ENCODE peak calls at places on chromosomes 6 and 20, in five cellular contexts. I is neural progenitor cell, V is fibroblast of villous mesenchyme, Z is ovary, T is cardiac fibroblast. Q is an unnamed sample.

GRCh38 chr6:28948782-28949486 is 25.1 kb upstream of the TRIM27 start:
- DNase-seq in I (no peak), V (no peak), Z (no peak), T (no peak), Q (no peak)

GRCh38 chr6:47595785-47596184 is 102.6 kb upstream of the ADGRF4 start:
- DNase-seq in I (no peak), V (no peak), Z (no peak), T (no peak), Q (no peak)

GRCh38 chr20:23160536-23161243 is 74.6 kb upstream of the CD93 start:
- DNase-seq in I (peak), V (no peak), Z (no peak), T (no peak), Q (no peak)

GRCh38 chr20:59772931-59773913 is 160.2 kb downstream of the SYCP2 start:
- DNase-seq in I (no peak), V (no peak), Z (no peak), T (no peak), Q (no peak)

GRCh38 chr6:54135665-54136370 is 24.6 kb downstream of the MLIP start:
- DNase-seq in I (no peak), V (peak), Z (no peak), T (peak), Q (peak)

GRCh38 chr20:62026564-62026856 is 39.2 kb downstream of the TAF4 start:
- DNase-seq in I (no peak), V (no peak), Z (no peak), T (no peak), Q (no peak)

GRCh38 chr6:106037060-106037459 is 49.1 kb upstream of the PRDM1 start:
- DNase-seq in I (no peak), V (no peak), Z (no peak), T (peak), Q (peak)

GRCh38 chr6:121780325-121781313 is 345.2 kb downstream of the GJA1 start:
- DNase-seq in I (no peak), V (peak), Z (peak), T (peak), Q (peak)

GRCh38 chr20:24948939-24949679 is at the start of gene CST7:
- DNase-seq in I (no peak), V (no peak), Z (no peak), T (peak), Q (no peak)

GRCh38 chr20:52191132-52191435 is 495 bp downstream of the ZFP64 start:
- DNase-seq in I (no peak), V (peak), Z (no peak), T (no peak), Q (peak)

GRCh38 chr6:52352239-52353008 is 9.5 kb upstream of the PAQR8 start:
- DNase-seq in I (peak), V (peak), Z (no peak), T (peak), Q (peak)

GRCh38 chr20:22562620-22563019 is 21.8 kb downstream of the FOXA2 start:
- DNase-seq in I (peak), V (no peak), Z (no peak), T (no peak), Q (no peak)

GRCh38 chr20:46458891-46459750 is 52.7 kb upstream of the ELMO2 start:
- DNase-seq in I (peak), V (no peak), Z (peak), T (no peak), Q (peak)

GRCh38 chr6:113488812-113489685 is 368.1 kb upstream of the MARCKS start:
- DNase-seq in I (peak), V (no peak), Z (no peak), T (no peak), Q (no peak)

GRCh38 chr6:166078294-166078693 is 89.4 kb downstream of the TBXT start:
- DNase-seq in I (no peak), V (peak), Z (no peak), T (peak), Q (peak)

GRCh38 chr6:53095716-53096115 is 30.5 kb downstream of the FBXO9 start:
- DNase-seq in I (no peak), V (no peak), Z (no peak), T (peak), Q (no peak)

GRCh38 chr6:87702589-87702945 is 534 bp upstream of the AKIRIN2 start:
- DNase-seq in I (peak), V (peak), Z (no peak), T (peak), Q (peak)

GRCh38 chr6:167576050-167576741 is 250.5 kb upstream of the AFDN start:
- DNase-seq in I (no peak), V (no peak), Z (no peak), T (no peak), Q (no peak)

GRCh38 chr6:165649701-165650137 is 13.3 kb downstream of the PDE10A start:
- DNase-seq in I (no peak), V (peak), Z (no peak), T (peak), Q (no peak)

GRCh38 chr6:141677598-141678211 is 455.0 kb upstream of the GJE1 start:
- DNase-seq in I (peak), V (peak), Z (no peak), T (peak), Q (peak)

GRCh38 chr20:19423892-19424620 is 211.6 kb downstream of the SLC24A3 start:
- DNase-seq in I (no peak), V (no peak), Z (no peak), T (peak), Q (no peak)

GRCh38 chr6:22447191-22447590 is 122.2 kb upstream of the HDGFL1 start:
- DNase-seq in I (peak), V (no peak), Z (no peak), T (no peak), Q (no peak)

GRCh38 chr20:45059022-45059728 is 41.8 kb downstream of the KCNS1 start:
- DNase-seq in I (no peak), V (peak), Z (no peak), T (peak), Q (peak)

GRCh38 chr20:50187403-50188051 is 3.1 kb upstream of the CEBPB start:
- DNase-seq in I (no peak), V (peak), Z (peak), T (peak), Q (peak)

GRCh38 chr6:108598316-108598863 is 37.7 kb downstream of the FOXO3 start:
- DNase-seq in I (no peak), V (peak), Z (no peak), T (peak), Q (peak)

GRCh38 chr6:151067684-151068596 is 171.8 kb upstream of the AKAP12 start:
- DNase-seq in I (no peak), V (peak), Z (peak), T (peak), Q (peak)

DNA sequence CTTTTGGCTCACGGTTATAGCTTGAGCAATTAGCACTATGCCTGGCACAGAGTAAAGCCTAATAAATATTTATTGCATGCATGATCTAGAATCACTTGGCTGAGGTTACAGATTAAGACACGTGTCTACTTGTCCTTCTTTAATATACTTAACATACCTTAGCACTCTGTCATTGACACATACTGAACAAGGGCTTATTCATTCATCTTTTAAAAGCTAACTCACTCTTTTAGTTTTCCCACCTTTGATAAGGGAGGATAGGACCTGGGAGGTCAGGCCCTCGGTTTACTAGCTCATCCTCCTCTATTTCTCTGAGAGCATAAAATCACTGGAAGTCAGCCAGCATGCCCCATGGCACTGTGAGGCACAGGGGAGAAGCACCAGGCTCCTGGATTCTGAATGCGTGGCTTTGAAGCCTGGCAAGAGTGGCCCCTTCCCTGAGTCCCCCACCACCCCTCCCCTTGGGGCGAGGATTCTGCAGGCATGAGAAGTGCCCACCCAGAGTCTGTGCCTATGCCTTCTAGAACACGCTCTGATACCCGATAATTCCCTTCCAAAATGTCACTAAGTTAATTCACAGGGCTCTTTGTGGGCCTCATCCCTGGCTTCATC is 11.2 kb downstream of the ZCCHC3 start:
- DNase-seq in I (no peak), V (no peak), Z (no peak), T (no peak), Q (no peak)
- H3K4me3 ChIP-seq in I (no peak), V (no peak), Z (no peak), T (no peak), Q (no peak)

GRCh38 chr6:25831532-25832306 is at the start of gene SLC17A1:
- DNase-seq in I (no peak), V (no peak), Z (no peak), T (no peak), Q (no peak)
- TF ChIP-seq CTCF in I (no peak), V (no peak), Z (no peak), T (no peak), Q (no peak)

DNA sequence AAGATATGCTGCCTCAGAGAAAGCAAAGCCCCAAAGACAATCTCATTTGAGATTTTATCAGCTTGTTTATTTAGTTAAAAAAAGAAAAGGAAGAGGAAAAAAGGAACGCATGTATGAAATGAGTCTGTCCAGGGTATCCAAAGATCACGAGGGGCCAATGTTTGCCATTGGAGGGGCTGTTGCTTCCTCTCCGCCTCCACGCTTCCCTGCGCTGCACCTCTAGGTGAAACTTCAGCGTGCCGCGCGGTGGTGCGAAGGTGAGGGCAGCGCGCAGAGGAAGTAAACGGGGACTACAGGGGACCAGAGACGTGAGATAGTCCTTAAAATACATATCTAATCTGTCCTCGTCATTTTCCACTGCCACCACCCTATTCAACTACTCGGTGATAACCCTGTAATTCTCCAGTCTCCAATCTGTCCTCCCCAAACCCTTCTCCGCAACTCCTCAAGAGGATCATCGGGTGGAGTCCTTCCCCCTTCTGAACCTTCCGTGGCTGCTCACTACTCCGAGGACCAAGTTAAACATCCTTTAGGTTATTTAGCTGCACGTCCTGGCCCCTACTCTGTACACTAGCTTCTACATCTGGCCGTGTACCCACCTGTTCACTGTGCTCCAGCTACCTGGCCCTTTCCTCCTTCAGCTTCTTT is 1.1 kb upstream of the DCBLD1 start:
- DNase-seq in I (peak), V (no peak), Z (no peak), T (no peak), Q (no peak)
- H3K4me3 ChIP-seq in I (peak), V (no peak), Z (no peak), T (no peak), Q (no peak)

GRCh38 chr6:5425797-5426196 is 164.5 kb downstream of the FARS2 start:
- DNase-seq in I (no peak), V (no peak), Z (no peak), T (no peak), Q (no peak)
- TF ChIP-seq CTCF in I (no peak), V (no peak), Z (no peak), T (no peak), Q (no peak)

GRCh38 chr6:8983202-8983688 is 547.9 kb upstream of the SLC35B3 start:
- DNase-seq in I (peak), V (peak), Z (peak), T (peak), Q (peak)

GRCh38 chr6:8982659-8983058 is 547.3 kb upstream of the SLC35B3 start:
- DNase-seq in I (no peak), V (no peak), Z (no peak), T (peak), Q (no peak)
- H3K4me3 ChIP-seq in I (no peak), V (no peak), Z (no peak), T (no peak), Q (peak)

GRCh38 chr6:79234150-79235022 is at the start of gene HMGN3:
- DNase-seq in I (peak), V (peak), Z (peak), T (peak), Q (peak)
- TF ChIP-seq CTCF in I (peak), V (no peak), Z (no peak), T (peak), Q (no peak)

GRCh38 chr6:127483399-127484055 is 24.3 kb upstream of the KIAA0408 start:
- DNase-seq in I (peak), V (no peak), Z (no peak), T (no peak), Q (no peak)
- H3K4me3 ChIP-seq in I (no peak), V (peak), Z (no peak), T (no peak), Q (peak)

DNA sequence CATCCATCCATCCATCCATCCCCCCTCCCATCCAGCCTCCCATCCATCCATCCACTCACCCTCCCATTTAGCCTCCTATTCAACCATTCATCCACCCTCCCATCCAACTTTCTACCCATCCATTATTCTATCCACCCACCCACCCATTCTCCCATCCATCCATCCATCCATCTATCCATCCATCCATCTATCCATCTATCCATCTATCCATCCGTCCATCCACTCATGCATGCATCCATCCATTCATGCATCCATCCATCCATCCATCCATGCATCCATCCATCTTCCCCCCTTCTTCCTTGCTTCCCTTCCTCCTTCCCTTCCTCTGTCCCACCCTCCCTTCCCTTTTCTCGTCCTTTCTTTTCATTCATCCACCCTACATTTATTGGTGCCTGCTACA is 4.8 kb upstream of the BPIFB4 start:
- DNase-seq in I (no peak), V (no peak), Z (no peak), T (no peak), Q (no peak)
- TF ChIP-seq CTCF in I (no peak), V (no peak), Z (no peak), T (no peak), Q (no peak)

Q was measured in foreskin fibroblast.